ENCODE peak calls at places on chromosomes 16 and 17, in five cellular contexts. Z is stimulated activated effector memory CD8-positive, alpha-beta T cell treated with anti-CD3 and anti-CD28 coated beads, Interleukin-12 subunit alpha, Interleukin-12 subunit beta, amount 100 ng/mL, for 72 hours; N is progenitor cell of endocrine pancreas; J is PC-3; Q is left colon. L is an unnamed sample.

GRCh38 chr16:23128056-23128455 is 21.2 kb downstream of the USP31 start:
- DNase-seq in J (no peak), Q (no peak), Z (no peak), N (no peak), L (no peak)

GRCh38 chr17:49277638-49278037 is 47.1 kb upstream of the PHOSPHO1 start:
- DNase-seq in Q (no peak), Z (no peak), N (no peak), J (no peak), L (no peak)

GRCh38 chr16:47774661-47775060 is 313.5 kb downstream of the PHKB start:
- DNase-seq in J (peak; percentile 78), Q (peak; percentile 50), Z (no peak), N (no peak), L (no peak)

GRCh38 chr17:29197516-29198272 is 17.5 kb upstream of the MYO18A start:
- DNase-seq in J (no peak), Q (no peak), N (no peak), Z (no peak), L (no peak)

GRCh38 chr17:57481901-57482300 is 225.6 kb downstream of the MSI2 start:
- DNase-seq in N (no peak), Q (no peak), Z (no peak), J (peak; percentile 13), L (no peak)

GRCh38 chr17:35612924-35613521 is 25.9 kb downstream of the AP2B1 start:
- DNase-seq in Z (no peak), Q (peak; percentile 70), N (peak; percentile 14), J (peak; percentile 48), L (peak; percentile 54)

GRCh38 chr16:55019419-55020131 is 88.9 kb downstream of the IRX5 start:
- DNase-seq in J (no peak), Z (no peak), Q (no peak), N (no peak), L (no peak)

GRCh38 chr16:14629612-14629918 is 495 bp downstream of the PARN start:
- DNase-seq in N (no peak), Z (no peak), J (no peak), Q (no peak), L (no peak)

GRCh38 chr17:82974136-82974952 is 105.1 kb upstream of the METRNL start:
- DNase-seq in Z (peak; percentile 46), J (no peak), N (no peak), Q (no peak), L (no peak)

GRCh38 chr16:53507464-53508180 is 4.6 kb upstream of the AKTIP start:
- DNase-seq in J (no peak), Q (no peak), Z (no peak), N (no peak), L (no peak)

GRCh38 chr17:64148699-64149098 is 18.8 kb upstream of the ERN1 start:
- DNase-seq in Z (no peak), N (no peak), Q (no peak), J (peak; percentile 41), L (no peak)

GRCh38 chr16:57801856-57802634 is at the start of gene KIFC3:
- DNase-seq in Q (peak; percentile 76), J (peak; percentile 68), N (peak; percentile 69), Z (peak; percentile 83), L (peak; percentile 68)

GRCh38 chr16:28494141-28494851 is at the start of gene APOBR:
- DNase-seq in Z (peak; percentile 92), N (no peak), Q (peak; percentile 73), J (no peak), L (peak; percentile 51)

GRCh38 chr16:24776486-24777220 is 47.2 kb downstream of the TNRC6A start:
- DNase-seq in Q (no peak), Z (no peak), J (no peak), N (no peak), L (no peak)

GRCh38 chr17:20028436-20028835 is 19.3 kb downstream of the SPECC1 start:
- DNase-seq in Q (no peak), J (peak; percentile 63), Z (no peak), N (no peak), L (no peak)

GRCh38 chr17:3213587-3213986 is 6.1 kb downstream of the OR1A1 start:
- DNase-seq in Z (no peak), N (no peak), J (no peak), Q (no peak), L (no peak)

GRCh38 chr16:14300631-14301149 is 229.6 kb downstream of the MRTFB start:
- DNase-seq in Z (no peak), N (no peak), J (peak; percentile 76), Q (peak; percentile 56), L (peak; percentile 86)

GRCh38 chr16:20084624-20085226 is 11.0 kb upstream of the GPR139 start:
- DNase-seq in J (peak; percentile 46), N (no peak), Z (no peak), Q (no peak), L (no peak)

GRCh38 chr17:57257213-57257873 is 1.0 kb downstream of the MSI2 start:
- DNase-seq in N (no peak), Z (no peak), J (no peak), Q (peak; percentile 42), L (peak; percentile 33)

GRCh38 chr16:35431829-35432663 is 1972.6 kb downstream of the TP53TG3F start:
- DNase-seq in J (no peak), Z (no peak), N (no peak), Q (no peak), L (peak; percentile 36)

GRCh38 chr16:85935957-85936760 is 37.2 kb downstream of the IRF8 start:
- DNase-seq in N (no peak), J (no peak), Q (no peak), Z (peak; percentile 90), L (peak; percentile 52)

GRCh38 chr16:79757163-79757562 is 156.6 kb upstream of the MAF start:
- DNase-seq in N (no peak), Z (no peak), Q (no peak), J (no peak), L (no peak)

L was measured in MM.1S.